ENCODE peak calls at places on chromosome 15, in ten cellular contexts. J is activated effector memory CD4-positive, alpha-beta T cell treated with Interleukin-2 at 50 U/mL for 16 hours; U is activated CD8-positive, alpha-beta memory T cell treated with anti-CD3 and anti-CD28 coated beads, Interleukin-2, amount 50 U/mL, for 4 hours; Q is immature natural killer cell; G is cardiac muscle cell; M is cardiac fibroblast; S is mesenchymal stem cell; H is NCI-H1930; D is glutamatergic neuron; R is A172. L is an unnamed sample.

GRCh38 chr15:89472785-89473256 is 23.6 kb downstream of the RHCG start:
- DNase-seq in J (no peak), U (no peak), Q (peak), G (peak), M (peak), S (peak), H (no peak), D (peak), R (peak), L (peak)

GRCh38 chr15:74399511-74400312 is 32.3 kb upstream of the CYP11A1 start:
- DNase-seq in J (no peak), U (peak), Q (peak), G (no peak), M (no peak), S (peak), H (no peak), D (no peak), R (peak), L (no peak)

GRCh38 chr15:41790756-41791546 is 16.7 kb downstream of the MAPKBP1 start:
- DNase-seq in J (no peak), U (no peak), Q (no peak), G (peak), M (peak), S (peak), H (no peak), D (no peak), R (peak), L (no peak)

GRCh38 chr15:89575656-89576416 is 567 bp downstream of the TICRR start:
- DNase-seq in J (no peak), U (no peak), Q (no peak), G (peak), M (peak), S (peak), H (no peak), D (peak), R (no peak), L (no peak)

GRCh38 chr15:56038015-56038414 is 44.6 kb upstream of the NEDD4 start:
- DNase-seq in J (no peak), U (no peak), Q (no peak), G (no peak), M (peak), S (peak), H (no peak), D (no peak), R (peak), L (no peak)

GRCh38 chr15:32029862-32030781 is at the start of gene CHRNA7:
- DNase-seq in J (no peak), U (no peak), Q (peak), G (peak), M (peak), S (peak), H (peak), D (peak), R (no peak), L (peak)

GRCh38 chr15:68537097-68537496 is 41.7 kb upstream of the CORO2B start:
- DNase-seq in J (no peak), U (no peak), Q (no peak), G (no peak), M (no peak), S (no peak), H (no peak), D (no peak), R (no peak), L (no peak)

GRCh38 chr15:48553559-48553958 is 92.0 kb downstream of the FBN1 start:
- DNase-seq in J (no peak), U (no peak), Q (no peak), G (no peak), M (peak), S (peak), H (no peak), D (no peak), R (no peak), L (no peak)

GRCh38 chr15:58839485-58839884 is 68.4 kb downstream of the MINDY2 start:
- DNase-seq in J (no peak), U (no peak), Q (no peak), G (no peak), M (peak), S (no peak), H (no peak), D (no peak), R (peak), L (no peak)

GRCh38 chr15:55795031-55795430 is 52.1 kb upstream of the PRTG start:
- DNase-seq in J (no peak), U (no peak), Q (no peak), G (no peak), M (no peak), S (no peak), H (no peak), D (no peak), R (no peak), L (no peak)

GRCh38 chr15:38563723-38564519 is 693 bp downstream of the RASGRP1 start:
- DNase-seq in J (peak), U (peak), Q (peak), G (peak), M (peak), S (peak), H (peak), D (peak), R (peak), L (no peak)

GRCh38 chr15:48406911-48407310 is 75.7 kb downstream of the DUT start:
- DNase-seq in J (no peak), U (no peak), Q (no peak), G (no peak), M (no peak), S (no peak), H (no peak), D (no peak), R (no peak), L (no peak)

L was measured in NCI-H1048.